ENCODE peak calls at places on chromosomes 2 and 18, in six cellular contexts. R, E, N, O, T and I are unnamed samples.

GRCh38 chr2:108536133-108536780 is 2.0 kb downstream of the LIMS1 start:
- DNase-seq in T (peak; percentile 89), E (no peak), O (no peak), R (no peak), N (no peak), I (peak; percentile 36)

GRCh38 chr2:129050116-129050515 is 731.4 kb upstream of the HS6ST1 start:
- DNase-seq in E (no peak), N (no peak), T (no peak), R (no peak), O (peak; percentile 39), I (no peak)

GRCh38 chr2:185188656-185189055 is 549.9 kb upstream of the FSIP2 start:
- DNase-seq in N (no peak), T (peak; percentile 73), O (no peak), E (no peak), R (no peak), I (peak; percentile 86)

GRCh38 chr18:9708057-9708881 is at the start of gene RAB31:
- DNase-seq in N (peak; percentile 43), O (peak; percentile 59), T (no peak), E (peak; percentile 76), R (peak; percentile 76), I (peak; percentile 86)

GRCh38 chr2:162155093-162155492 is 3.0 kb upstream of the GCG start:
- DNase-seq in N (no peak), E (no peak), R (no peak), T (no peak), O (no peak), I (no peak)

GRCh38 chr2:235550946-235551345 is 57.1 kb downstream of the AGAP1 start:
- DNase-seq in E (no peak), O (no peak), R (no peak), N (no peak), T (no peak), I (no peak)

GRCh38 chr2:39202639-39203369 is 41.0 kb downstream of the CDKL4 start:
- DNase-seq in T (peak; percentile 16), E (no peak), R (no peak), O (no peak), N (no peak), I (no peak)

GRCh38 chr2:234172066-234172465 is 121.6 kb downstream of the SPP2 start:
- DNase-seq in E (no peak), T (no peak), R (no peak), N (no peak), O (no peak), I (no peak)

GRCh38 chr2:160505236-160505635 is 11.6 kb upstream of the RBMS1 start:
- DNase-seq in R (no peak), E (no peak), O (no peak), N (no peak), T (no peak), I (no peak)

GRCh38 chr2:15729709-15730544 is 138.3 kb downstream of the DDX1 start:
- DNase-seq in O (no peak), T (peak; percentile 56), R (no peak), N (no peak), E (no peak), I (no peak)

GRCh38 chr2:78993518-78994148 is 31.9 kb upstream of the REG3G start:
- DNase-seq in N (no peak), E (no peak), R (no peak), O (no peak), T (no peak), I (peak; percentile 3)